ENCODE peak calls at places on chromosome 15, in eight cellular contexts. K, F, Q, Y, T, M, L and O are unnamed samples.
A peak's percentile ranks its signal among the peaks of the same experiment; 100 is the strongest.

GRCh38 chr15:52385670-52386069 is 90.1 kb upstream of the MYO5C start:
- DNase-seq in K (no peak), T (no peak), Q (no peak), F (no peak), Y (no peak), L (no peak), M (no peak), O (no peak)

GRCh38 chr15:32671339-32672325 is 30.1 kb downstream of the SCG5 start:
- DNase-seq in K (peak; percentile 92), L (no peak), Y (no peak), F (peak; percentile 47), T (no peak), Q (no peak), M (no peak), O (no peak)

GRCh38 chr15:31025996-31026395 is 34.6 kb upstream of the MTMR10 start:
- DNase-seq in L (no peak), F (no peak), K (no peak), M (no peak), Q (no peak), T (no peak), Y (no peak), O (no peak)

GRCh38 chr15:73273181-73274002 is 95.4 kb downstream of the HCN4 start:
- DNase-seq in F (peak; percentile 57), T (peak; percentile 31), Y (peak; percentile 38), M (no peak), Q (peak; percentile 15), L (peak; percentile 41), K (peak; percentile 73), O (peak; percentile 87)

GRCh38 chr15:32683906-32684584 is 33.8 kb upstream of the GREM1 start:
- DNase-seq in K (peak; percentile 98), M (no peak), Q (no peak), L (no peak), F (peak; percentile 87), T (no peak), Y (peak; percentile 21), O (no peak)

GRCh38 chr15:22867886-22868285 is 29.4 kb downstream of the NIPA2 start:
- DNase-seq in M (no peak), L (no peak), Y (no peak), F (no peak), Q (no peak), K (no peak), T (no peak), O (no peak)

GRCh38 chr15:63260786-63261185 is 16.6 kb upstream of the APH1B start:
- DNase-seq in F (no peak), T (no peak), M (no peak), L (no peak), Q (no peak), K (no peak), Y (no peak), O (no peak)

GRCh38 chr15:42891569-42891968 is 29.0 kb downstream of the TTBK2 start:
- DNase-seq in T (no peak), K (peak; percentile 50), Y (no peak), Q (no peak), L (no peak), F (peak; percentile 17), M (no peak), O (no peak)

GRCh38 chr15:49521802-49522201 is 98.8 kb downstream of the FGF7 start:
- DNase-seq in T (no peak), Q (peak; percentile 6), F (peak; percentile 43), M (no peak), K (no peak), L (no peak), Y (no peak), O (peak; percentile 48)

GRCh38 chr15:31525296-31525695 is 198.7 kb downstream of the KLF13 start:
- DNase-seq in Q (no peak), M (no peak), Y (no peak), K (no peak), L (no peak), F (no peak), T (peak; percentile 7), O (no peak)

GRCh38 chr15:77500986-77501385 is 80.3 kb downstream of the HMG20A start:
- DNase-seq in F (peak; percentile 49), K (peak; percentile 51), Q (no peak), Y (no peak), L (no peak), T (no peak), M (no peak), O (no peak)

GRCh38 chr15:71747128-71748083 is 62.9 kb upstream of the NR2E3 start:
- DNase-seq in L (no peak), M (no peak), K (peak; percentile 91), F (peak; percentile 72), T (no peak), Y (no peak), Q (peak; percentile 90), O (no peak)

GRCh38 chr15:79522656-79523055 is 90.5 kb downstream of the MINAR1 start:
- DNase-seq in Q (no peak), K (peak; percentile 64), L (no peak), F (no peak), Y (no peak), T (no peak), M (no peak), O (no peak)
- H3K27me3 ChIP-seq in Q (peaks cover 10% of the 10 kb centered on the region), K (no peaks in the 10 kb centered on the region), L (no peaks in the 10 kb centered on the region), F (no peaks in the 10 kb centered on the region), Y (peaks cover 10% of the 10 kb centered on the region), T (no peaks in the 10 kb centered on the region), M (no peaks in the 10 kb centered on the region), O (peaks cover 7% of the 10 kb centered on the region)

GRCh38 chr15:61253186-61253585 is 24.1 kb upstream of the RORA start:
- DNase-seq in Q (no peak), M (no peak), K (no peak), F (no peak), Y (no peak), L (no peak), T (no peak), O (no peak)
- H3K27me3 ChIP-seq in Q (no peaks in the 10 kb centered on the region), M (peaks cover 26% of the 10 kb centered on the region), K (peaks cover 13% of the 10 kb centered on the region), F (no peaks in the 10 kb centered on the region), Y (peaks cover 4% of the 10 kb centered on the region), L (no peaks in the 10 kb centered on the region), T (no peaks in the 10 kb centered on the region), O (no peaks in the 10 kb centered on the region)

DNA sequence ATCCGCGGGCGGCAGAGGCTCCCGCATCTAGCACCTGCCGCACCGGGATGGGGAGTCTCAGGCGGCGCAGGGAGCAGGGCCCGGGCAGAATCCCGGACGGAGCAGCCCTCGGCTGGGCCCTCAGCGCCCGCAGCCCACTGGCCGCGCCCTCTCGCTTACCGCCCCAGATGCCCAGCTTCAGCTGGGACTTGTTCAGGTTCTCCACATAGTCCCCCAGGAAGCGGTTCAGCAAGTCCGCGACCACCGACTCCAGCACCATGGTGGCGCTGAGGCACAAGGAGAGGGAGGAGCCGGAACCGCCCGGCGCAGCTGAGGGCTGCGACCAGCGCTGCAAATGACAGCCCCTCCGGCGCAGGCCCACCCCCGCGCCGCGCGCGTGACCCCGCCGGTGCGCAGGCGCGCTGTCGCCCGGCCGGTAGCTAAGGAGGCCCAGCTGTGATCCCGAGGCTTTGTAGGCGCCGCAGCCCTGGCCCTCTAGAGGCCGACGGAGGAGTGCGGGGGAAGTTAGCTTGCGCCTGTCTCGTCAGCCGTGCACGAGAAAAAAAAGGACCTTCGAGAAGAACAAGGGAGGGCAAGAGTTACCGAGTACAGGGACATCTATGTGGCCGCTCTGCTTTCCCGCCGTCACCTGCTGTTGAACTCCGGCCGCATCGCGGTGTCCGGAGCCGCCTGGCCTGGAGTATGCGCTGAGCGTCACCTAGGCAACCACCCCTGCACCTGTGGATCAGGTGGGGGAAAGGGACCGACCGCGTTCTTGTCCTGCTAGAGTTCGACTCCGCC is at the start of gene VPS13C:
- DNase-seq in Y (peak; percentile 93), L (peak; percentile 93), M (peak; percentile 92), K (peak; percentile 97), T (peak; percentile 85), Q (peak; percentile 84), F (peak; percentile 91), O (peak; percentile 97)
- H3K27me3 ChIP-seq in Y (no peaks in the 10 kb centered on the region), L (no peaks in the 10 kb centered on the region), M (no peaks in the 10 kb centered on the region), K (no peaks in the 10 kb centered on the region), T (no peaks in the 10 kb centered on the region), Q (no peaks in the 10 kb centered on the region), F (no peaks in the 10 kb centered on the region), O (peaks cover 47% of the 10 kb centered on the region)

DNA sequence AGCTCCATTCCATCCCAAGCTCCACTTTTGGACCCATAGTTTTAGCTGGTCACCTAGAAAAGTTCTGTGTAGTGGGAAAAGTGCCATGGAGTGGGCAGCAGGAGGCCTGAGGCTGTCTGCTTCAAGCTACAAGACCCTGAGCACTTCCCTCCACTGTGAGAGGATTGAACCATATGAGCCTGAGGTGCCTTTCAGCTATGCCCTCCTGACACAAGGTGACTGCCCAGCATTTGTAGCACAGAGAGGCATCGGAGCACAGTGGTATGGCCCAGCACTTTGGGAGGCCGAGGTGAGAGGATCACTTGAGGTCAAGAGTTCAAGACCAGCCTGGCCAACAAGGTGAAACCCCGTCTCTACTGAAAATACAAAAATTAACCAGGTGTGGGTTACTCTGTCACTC is 3.9 kb upstream of the KBTBD13 start:
- DNase-seq in F (no peak), M (no peak), T (no peak), Y (no peak), Q (no peak), K (no peak), L (no peak), O (no peak)
- H3K27me3 ChIP-seq in F (peaks cover 3% of the 10 kb centered on the region), M (peaks cover 21% of the 10 kb centered on the region), T (no peaks in the 10 kb centered on the region), Y (peaks cover 8% of the 10 kb centered on the region), Q (no peaks in the 10 kb centered on the region), K (peaks cover under 1% of the 10 kb centered on the region), L (no peaks in the 10 kb centered on the region), O (no peaks in the 10 kb centered on the region)

GRCh38 chr15:66154581-66154980 is 99.0 kb downstream of the MEGF11 start:
- DNase-seq in Y (no peak), K (no peak), Q (no peak), L (no peak), T (no peak), F (no peak), M (no peak), O (no peak)
- H3K27me3 ChIP-seq in Y (peaks cover 16% of the 10 kb centered on the region), K (peaks cover 50% of the 10 kb centered on the region), Q (no peaks in the 10 kb centered on the region), L (no peaks in the 10 kb centered on the region), T (no peaks in the 10 kb centered on the region), F (peaks cover 7% of the 10 kb centered on the region), M (peaks cover 11% of the 10 kb centered on the region), O (no peaks in the 10 kb centered on the region)